ENCODE peak calls at places on chromosomes 11 and 22, in six cellular contexts. One of them, this sample, is unnamed.

GRCh38 chr11:110251837-110252236 is 44.6 kb downstream of the RDX start:
- DNase-seq in A549: peak
- DNase-seq in K562: peak
- DNase-seq in GM12878: no peak
- DNase-seq in IMR-90: peak
- DNase-seq in SK-N-SH: no peak
- DNase-seq in this sample: no peak

GRCh38 chr11:66701432-66702240 is 23.9 kb upstream of the RBM4B start:
- DNase-seq in A549: no peak
- DNase-seq in K562: peak
- DNase-seq in SK-N-SH: no peak
- DNase-seq in GM12878: no peak
- DNase-seq in IMR-90: no peak
- DNase-seq in this sample: no peak

GRCh38 chr11:18721576-18722292 is 4.3 kb downstream of the IGSF22 start:
- DNase-seq in K562: peak
- DNase-seq in SK-N-SH: peak
- DNase-seq in IMR-90: peak
- DNase-seq in A549: peak
- DNase-seq in GM12878: no peak
- DNase-seq in this sample: no peak

GRCh38 chr22:19691721-19692341 is 22.5 kb upstream of the SEPTIN5 start:
- DNase-seq in K562: peak
- DNase-seq in A549: peak
- DNase-seq in SK-N-SH: no peak
- DNase-seq in GM12878: no peak
- DNase-seq in IMR-90: peak
- DNase-seq in this sample: no peak

GRCh38 chr11:20093775-20094174 is 66.5 kb downstream of the DBX1 start:
- DNase-seq in A549: no peak
- DNase-seq in SK-N-SH: no peak
- DNase-seq in GM12878: no peak
- DNase-seq in K562: no peak
- DNase-seq in IMR-90: peak
- DNase-seq in this sample: no peak

GRCh38 chr11:35105319-35106063 is 33.5 kb upstream of the CD44 start:
- DNase-seq in IMR-90: no peak
- DNase-seq in GM12878: no peak
- DNase-seq in SK-N-SH: no peak
- DNase-seq in K562: no peak
- DNase-seq in A549: no peak
- DNase-seq in this sample: no peak

GRCh38 chr11:61659413-61660196 is 20.6 kb upstream of the DAGLA start:
- DNase-seq in GM12878: no peak
- DNase-seq in A549: no peak
- DNase-seq in SK-N-SH: no peak
- DNase-seq in IMR-90: no peak
- DNase-seq in K562: no peak
- DNase-seq in this sample: no peak

GRCh38 chr22:29689872-29690213 is 30.0 kb upstream of the CABP7 start:
- DNase-seq in K562: peak
- DNase-seq in GM12878: no peak
- DNase-seq in IMR-90: peak
- DNase-seq in SK-N-SH: peak
- DNase-seq in A549: no peak
- DNase-seq in this sample: peak

GRCh38 chr11:86360775-86361395 is 13.8 kb upstream of the CCDC81 start:
- DNase-seq in IMR-90: peak
- DNase-seq in GM12878: no peak
- DNase-seq in K562: peak
- DNase-seq in SK-N-SH: no peak
- DNase-seq in A549: peak
- DNase-seq in this sample: no peak

GRCh38 chr11:120285256-120285655 is 39.8 kb upstream of the TLCD5 start:
- DNase-seq in SK-N-SH: peak
- DNase-seq in A549: no peak
- DNase-seq in K562: no peak
- DNase-seq in GM12878: no peak
- DNase-seq in IMR-90: no peak
- DNase-seq in this sample: no peak

GRCh38 chr11:70464509-70465361 is 66.4 kb downstream of the CTTN start:
- DNase-seq in SK-N-SH: no peak
- DNase-seq in IMR-90: no peak
- DNase-seq in A549: no peak
- DNase-seq in GM12878: no peak
- DNase-seq in K562: no peak
- DNase-seq in this sample: no peak
- TF ChIP-seq RAD21 in SK-N-SH: no peak
- TF ChIP-seq RAD21 in IMR-90: no peak
- TF ChIP-seq RAD21 in A549: no peak
- TF ChIP-seq RAD21 in GM12878: no peak
- TF ChIP-seq RAD21 in K562: no peak
- TF ChIP-seq RAD21 in this sample: no peak

GRCh38 chr11:62918531-62918930 is 2.6 kb downstream of the CHRM1 start:
- DNase-seq in SK-N-SH: peak
- DNase-seq in K562: no peak
- DNase-seq in A549: no peak
- DNase-seq in IMR-90: no peak
- DNase-seq in GM12878: no peak
- DNase-seq in this sample: no peak
- TF ChIP-seq RAD21 in SK-N-SH: no peak
- TF ChIP-seq RAD21 in K562: no peak
- TF ChIP-seq RAD21 in A549: no peak
- TF ChIP-seq RAD21 in IMR-90: no peak
- TF ChIP-seq RAD21 in GM12878: no peak
- TF ChIP-seq RAD21 in this sample: no peak

GRCh38 chr11:1761110-1761856 is 2.4 kb downstream of the CTSD start:
- DNase-seq in A549: no peak
- DNase-seq in K562: no peak
- DNase-seq in GM12878: no peak
- DNase-seq in SK-N-SH: no peak
- DNase-seq in IMR-90: no peak
- DNase-seq in this sample: no peak
- TF ChIP-seq RAD21 in A549: no peak
- TF ChIP-seq RAD21 in K562: no peak
- TF ChIP-seq RAD21 in GM12878: no peak
- TF ChIP-seq RAD21 in SK-N-SH: no peak
- TF ChIP-seq RAD21 in IMR-90: no peak
- TF ChIP-seq RAD21 in this sample: no peak

GRCh38 chr11:108574675-108575074 is 18.9 kb downstream of the EXPH5 start:
- DNase-seq in GM12878: no peak
- DNase-seq in IMR-90: no peak
- DNase-seq in SK-N-SH: no peak
- DNase-seq in A549: no peak
- DNase-seq in K562: no peak
- DNase-seq in this sample: no peak
- TF ChIP-seq RAD21 in GM12878: no peak
- TF ChIP-seq RAD21 in IMR-90: no peak
- TF ChIP-seq RAD21 in SK-N-SH: no peak
- TF ChIP-seq RAD21 in A549: no peak
- TF ChIP-seq RAD21 in K562: no peak
- TF ChIP-seq RAD21 in this sample: no peak

GRCh38 chr11:96279421-96280290 is 63.3 kb downstream of the MAML2 start:
- DNase-seq in A549: no peak
- DNase-seq in SK-N-SH: no peak
- DNase-seq in GM12878: no peak
- DNase-seq in IMR-90: peak
- DNase-seq in K562: peak
- DNase-seq in this sample: no peak

GRCh38 chr11:96277696-96278038 is 65.3 kb downstream of the MAML2 start:
- DNase-seq in SK-N-SH: no peak
- DNase-seq in IMR-90: no peak
- DNase-seq in GM12878: no peak
- DNase-seq in A549: no peak
- DNase-seq in K562: no peak
- DNase-seq in this sample: no peak

GRCh38 chr11:96278039-96278897 is 64.7 kb downstream of the MAML2 start:
- DNase-seq in GM12878: no peak
- DNase-seq in IMR-90: peak
- DNase-seq in K562: no peak
- DNase-seq in SK-N-SH: no peak
- DNase-seq in A549: no peak
- DNase-seq in this sample: no peak

GRCh38 chr11:96280444-96280843 is 62.6 kb downstream of the MAML2 start:
- DNase-seq in SK-N-SH: no peak
- DNase-seq in A549: no peak
- DNase-seq in K562: no peak
- DNase-seq in GM12878: no peak
- DNase-seq in IMR-90: no peak
- DNase-seq in this sample: no peak

GRCh38 chr11:96279018-96279417 is 64.0 kb downstream of the MAML2 start:
- DNase-seq in K562: peak
- DNase-seq in A549: no peak
- DNase-seq in SK-N-SH: no peak
- DNase-seq in GM12878: no peak
- DNase-seq in IMR-90: no peak
- DNase-seq in this sample: no peak
- TF ChIP-seq RAD21 in K562: no peak
- TF ChIP-seq RAD21 in A549: no peak
- TF ChIP-seq RAD21 in SK-N-SH: no peak
- TF ChIP-seq RAD21 in GM12878: no peak
- TF ChIP-seq RAD21 in IMR-90: no peak
- TF ChIP-seq RAD21 in this sample: no peak